ENCODE peak calls at places on chromosomes 11 and 22, in five cellular contexts. U is cardiac fibroblast, E is astrocyte of the spinal cord, X is progenitor cell of endocrine pancreas, M is right lobe of liver. O is an unnamed sample.

GRCh38 chr11:64670975-64671374 is 52.0 kb downstream of the NRXN2 start:
- DNase-seq in E (no peak), U (no peak), X (no peak), M (no peak), O (no peak)

GRCh38 chr11:30987819-30988218 is 381.7 kb downstream of the DCDC1 start:
- DNase-seq in E (no peak), U (no peak), X (no peak), M (no peak), O (no peak)

GRCh38 chr22:46001046-46001425 is 24.1 kb upstream of the WNT7B start:
- DNase-seq in X (no peak), E (no peak), M (no peak), U (no peak), O (no peak)

GRCh38 chr11:64762916-64763803 is 3.4 kb upstream of the PYGM start:
- DNase-seq in X (no peak), U (peak), M (no peak), E (peak), O (no peak)

GRCh38 chr11:117259417-117259816 is 26.9 kb downstream of the RNF214 start:
- DNase-seq in U (peak), X (no peak), M (no peak), E (peak), O (no peak)

GRCh38 chr22:47173535-47174021 is 411.1 kb downstream of the TBC1D22A start:
- DNase-seq in U (no peak), E (no peak), M (peak), X (no peak), O (no peak)

GRCh38 chr11:1949302-1949701 is 2.2 kb downstream of the MRPL23 start:
- DNase-seq in U (no peak), E (no peak), M (no peak), X (no peak), O (no peak)

GRCh38 chr11:119673389-119674336 is 55.3 kb downstream of the NECTIN1 start:
- DNase-seq in U (no peak), X (no peak), M (no peak), E (no peak), O (no peak)

GRCh38 chr11:78715639-78716311 is 141.1 kb upstream of the NARS2 start:
- DNase-seq in E (peak), X (peak), U (peak), M (peak), O (peak)

GRCh38 chr11:63961608-63962412 is 12.6 kb upstream of the COX8A start:
- DNase-seq in X (no peak), E (no peak), M (no peak), U (peak), O (no peak)

GRCh38 chr11:2515401-2516275 is 70.8 kb downstream of the KCNQ1 start:
- DNase-seq in U (no peak), M (no peak), X (peak), E (no peak), O (no peak)

GRCh38 chr11:65087216-65087615 is 3.2 kb downstream of the ZFPL1 start:
- DNase-seq in X (no peak), U (no peak), M (no peak), E (no peak), O (no peak)

GRCh38 chr11:128468106-128468505 is 119.3 kb downstream of the ETS1 start:
- DNase-seq in U (no peak), X (no peak), E (no peak), M (no peak), O (no peak)

GRCh38 chr22:50260801-50261614 is 475 bp downstream of the MAPK12 start:
- DNase-seq in X (no peak), E (peak), M (no peak), U (peak), O (peak)

GRCh38 chr22:32269316-32269715 is 14.2 kb upstream of the SLC5A4 start:
- DNase-seq in X (no peak), E (no peak), U (no peak), M (no peak), O (no peak)

GRCh38 chr11:132196928-132197327 is 826.5 kb downstream of the NTM start:
- DNase-seq in M (no peak), E (no peak), X (no peak), U (no peak), O (no peak)

GRCh38 chr11:100473390-100473740 is 213.7 kb upstream of the ARHGAP42 start:
- DNase-seq in E (no peak), X (no peak), U (no peak), M (no peak), O (no peak)
- TF ChIP-seq CTCF in E (no peak), X (no peak), U (no peak), M (no peak), O (no peak)

DNA sequence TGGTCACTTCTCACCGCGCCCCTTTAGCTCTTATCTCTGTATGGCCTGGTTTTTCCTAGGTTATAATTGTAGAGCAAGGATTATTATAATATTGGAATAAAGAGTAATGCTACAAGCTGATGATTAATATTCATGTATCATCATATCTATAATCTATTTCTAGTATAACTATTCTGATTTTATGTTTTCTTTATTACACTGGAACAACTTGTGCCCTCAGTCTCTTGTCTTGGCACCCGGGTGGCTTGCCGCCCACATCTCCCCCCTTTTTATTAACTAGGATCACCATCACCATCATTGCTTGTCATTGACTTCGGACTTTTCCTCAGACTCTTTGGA is 11.0 kb downstream of the OR52K1 start:
- DNase-seq in U (no peak), M (no peak), X (no peak), E (no peak), O (no peak)
- TF ChIP-seq CTCF in U (no peak), M (no peak), X (no peak), E (no peak), O (no peak)

GRCh38 chr11:76276046-76276772 is 69.9 kb upstream of the WNT11 start:
- DNase-seq in E (no peak), M (peak), U (no peak), X (no peak), O (no peak)

GRCh38 chr11:76278526-76278925 is 72.2 kb upstream of the WNT11 start:
- DNase-seq in E (no peak), X (no peak), U (no peak), M (no peak), O (no peak)

GRCh38 chr11:76276773-76277155 is 70.5 kb upstream of the WNT11 start:
- DNase-seq in M (no peak), U (no peak), E (no peak), X (no peak), O (no peak)

GRCh38 chr11:76279038-76279437 is 72.7 kb upstream of the WNT11 start:
- DNase-seq in M (no peak), E (no peak), U (no peak), X (no peak), O (no peak)

DNA sequence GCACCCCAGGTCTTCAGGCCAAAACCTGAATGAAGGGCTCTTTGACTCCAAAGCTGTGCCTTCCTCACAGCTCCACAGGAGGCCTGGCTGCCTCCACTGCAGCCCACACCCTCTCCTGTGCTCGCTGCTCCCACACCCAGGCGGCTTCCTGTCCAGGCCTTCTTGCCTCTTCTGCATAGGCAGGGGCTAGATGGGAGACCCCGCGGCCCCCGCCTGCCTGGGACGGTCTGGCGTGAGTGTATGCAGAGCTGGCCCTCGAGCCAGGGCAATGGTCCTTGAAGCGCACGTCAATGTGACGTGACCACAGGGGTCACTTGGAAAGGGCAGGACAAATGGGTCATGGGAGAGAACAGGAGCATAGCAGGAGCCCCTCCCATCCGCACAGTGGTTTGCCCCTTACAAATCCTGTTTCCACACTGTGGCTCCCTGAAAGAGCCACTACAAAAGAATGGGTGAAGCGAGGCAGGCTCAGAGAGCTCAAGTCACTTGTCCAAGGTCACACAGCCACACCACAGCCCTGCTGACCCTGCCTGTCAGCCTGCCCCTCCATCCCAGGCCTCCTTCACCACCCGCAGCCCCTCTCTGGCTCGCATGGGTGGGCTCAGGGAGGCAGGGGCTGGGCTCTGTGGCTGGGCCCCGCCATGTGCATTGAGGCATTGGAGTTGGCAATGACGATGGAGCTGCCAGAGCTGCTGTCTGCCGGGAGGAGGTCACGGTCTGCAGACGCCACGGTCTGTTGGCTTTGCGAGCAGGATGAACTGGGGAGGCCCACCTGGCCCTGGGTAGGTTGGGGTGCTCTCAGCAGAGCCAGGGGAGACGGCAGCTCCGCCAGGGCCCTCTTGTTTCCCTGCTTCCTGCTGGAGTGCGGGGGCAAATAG is 71.2 kb upstream of the WNT11 start:
- DNase-seq in U (no peak), M (no peak), E (no peak), X (no peak), O (no peak)
- TF ChIP-seq CTCF in U (no peak), M (no peak), E (no peak), X (no peak), O (no peak)

GRCh38 chr11:43947003-43947500 is 4.6 kb downstream of the C11orf96 start:
- DNase-seq in M (no peak), E (no peak), X (no peak), U (peak), O (no peak)
- TF ChIP-seq CTCF in M (no peak), E (peak), X (peak), U (peak), O (no peak)

GRCh38 chr22:24107668-24108067 is 73.6 kb upstream of the SUSD2 start:
- DNase-seq in U (peak), E (peak), X (no peak), M (peak), O (no peak)
- TF ChIP-seq CTCF in U (peak), E (peak), X (no peak), M (no peak), O (no peak)

GRCh38 chr22:19799322-19800190 is 39.0 kb downstream of the TBX1 start:
- DNase-seq in M (no peak), E (peak), X (no peak), U (peak), O (no peak)
- TF ChIP-seq CTCF in M (no peak), E (no peak), X (no peak), U (no peak), O (no peak)

DNA sequence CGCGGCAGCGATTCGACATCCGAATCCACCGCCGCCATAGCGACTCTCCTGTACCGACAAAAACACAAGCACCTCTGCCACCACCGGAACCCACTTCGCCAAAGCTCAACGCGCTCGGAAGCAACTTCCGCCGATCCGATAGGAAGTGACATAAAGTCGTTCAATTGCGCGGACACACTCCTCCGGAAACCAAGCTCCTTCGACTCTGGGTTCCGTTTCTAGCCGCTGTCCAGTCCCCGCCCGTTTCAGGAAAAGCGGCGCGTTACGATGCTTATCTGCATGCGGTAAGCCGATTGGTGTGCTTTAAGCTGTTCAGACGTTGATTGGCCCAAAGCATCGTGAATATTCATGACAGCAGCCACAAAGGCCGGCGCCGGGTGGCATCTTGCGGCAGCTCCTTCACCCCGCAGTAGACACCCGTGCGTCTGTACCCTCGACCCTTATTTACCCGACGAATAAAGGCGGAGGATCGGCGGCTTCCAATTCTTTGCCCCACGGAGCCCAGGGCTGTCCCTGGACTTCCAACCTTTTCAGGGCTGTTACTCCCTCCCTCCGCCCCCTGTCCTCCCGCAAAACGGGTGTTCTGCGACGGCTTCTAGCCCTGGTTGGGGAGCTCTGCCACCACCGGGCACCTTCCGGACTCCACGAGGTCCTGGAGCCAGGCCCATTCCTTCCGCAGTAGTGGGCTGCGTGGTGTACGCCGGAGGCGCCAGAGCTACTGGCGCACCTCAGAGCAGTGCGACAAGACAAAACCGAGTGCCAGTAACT is at the start of gene TUT1:
- DNase-seq in U (peak), E (peak), X (peak), M (peak), O (peak)
- TF ChIP-seq CTCF in U (no peak), E (no peak), X (peak), M (no peak), O (no peak)

DNA sequence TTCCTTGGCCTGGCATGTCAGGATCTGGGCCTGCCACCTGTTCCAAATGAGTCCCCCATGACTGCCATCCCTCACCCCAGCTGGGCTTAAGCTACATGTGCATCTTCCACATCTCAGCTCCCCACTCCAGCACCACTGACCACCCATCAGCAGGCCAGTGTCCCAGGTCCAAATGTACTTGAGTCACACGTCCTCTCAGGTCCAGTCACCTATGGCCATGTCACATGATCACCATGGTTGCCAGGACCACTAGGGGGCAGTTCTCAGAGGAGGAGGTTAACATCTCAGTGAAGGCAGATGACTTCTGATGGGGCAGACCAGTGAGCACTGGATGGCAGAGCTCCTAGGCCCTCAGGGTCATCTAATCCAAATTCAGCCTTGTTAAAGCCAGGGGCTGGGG is 41.9 kb upstream of the WNT11 start:
- DNase-seq in U (no peak), M (no peak), X (no peak), E (no peak), O (no peak)
- TF ChIP-seq CTCF in U (peak), M (no peak), X (peak), E (peak), O (peak)

GRCh38 chr11:106288988-106289387 is 211.5 kb downstream of the AASDHPPT start:
- DNase-seq in E (no peak), M (no peak), X (no peak), U (no peak), O (no peak)
- TF ChIP-seq CTCF in E (no peak), M (no peak), X (no peak), U (no peak), O (no peak)

DNA sequence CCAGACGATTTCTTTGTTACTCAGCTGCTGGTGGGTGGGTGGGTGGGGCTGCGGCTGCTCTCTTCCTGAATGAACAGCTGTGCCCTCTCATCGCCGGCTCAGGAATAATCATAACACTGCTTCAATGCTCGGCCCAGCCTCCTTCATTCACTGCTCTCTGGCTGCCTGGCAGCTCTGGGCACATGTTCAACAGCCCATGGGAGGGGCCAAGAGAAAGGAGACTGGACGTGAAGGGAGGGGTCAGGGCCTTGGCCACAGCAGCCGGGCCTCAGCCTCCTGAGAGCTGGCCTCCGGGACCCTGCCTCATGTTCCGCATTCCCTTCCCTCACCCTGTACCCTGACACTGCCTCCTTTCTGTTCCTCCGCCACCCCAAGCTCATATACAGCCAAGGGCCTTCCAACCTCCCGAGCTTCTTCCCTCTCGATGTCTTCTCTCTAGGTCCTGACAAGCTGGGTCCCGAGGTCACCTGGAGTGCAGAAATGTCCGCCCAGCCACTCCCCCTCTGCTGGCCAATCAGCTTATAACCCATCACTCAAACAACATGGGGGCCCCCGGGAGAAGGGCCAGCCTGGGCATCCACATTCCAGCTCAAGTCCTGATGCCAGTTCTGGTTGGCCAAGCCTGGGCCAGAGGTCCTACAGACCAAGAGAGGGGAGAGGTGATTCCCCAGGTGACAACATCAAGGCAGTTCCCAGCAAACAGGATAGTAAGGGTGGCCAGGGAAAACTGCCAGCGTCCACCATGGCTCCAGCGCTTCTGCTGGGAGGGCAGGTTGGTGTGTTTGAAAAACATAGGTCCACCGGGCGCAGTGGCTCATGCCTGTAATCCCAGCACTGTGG is 3.2 kb upstream of the CSDC2 start:
- DNase-seq in E (peak), M (peak), X (no peak), U (peak), O (no peak)
- TF ChIP-seq CTCF in E (no peak), M (no peak), X (no peak), U (no peak), O (no peak)